ENCODE peak calls at places on chromosomes 4 and X, in seven cellular contexts. B is nephron progenitor cell, W is PC-3, E is WTC11, X is lower lobe of right lung, U is AG04450, P is GM10248. D is an unnamed sample.

GRCh38 chrX:71541546-71542022 is 8.7 kb downstream of the OGT start:
- DNase-seq in B (no peak), W (peak; percentile 46), E (no peak), X (no peak), U (no peak), P (peak; percentile 9), D (peak; percentile 43)

GRCh38 chr4:5206391-5206790 is 155.1 kb downstream of the STK32B start:
- DNase-seq in B (no peak), W (peak; percentile 69), E (no peak), X (no peak), U (peak; percentile 48), P (no peak), D (peak; percentile 39)

GRCh38 chr4:130559268-130559667 is 1463.3 kb downstream of the C4orf33 start:
- DNase-seq in B (no peak), W (no peak), E (no peak), X (no peak), U (no peak), P (no peak), D (no peak)

GRCh38 chr4:8304827-8305695 is 35.5 kb downstream of the HTRA3 start:
- DNase-seq in B (no peak), W (no peak), E (no peak), X (no peak), U (no peak), P (no peak), D (no peak)

GRCh38 chr4:84479663-84480062 is 19.4 kb downstream of the NKX6-1 start:
- DNase-seq in B (no peak), W (peak; percentile 12), E (peak; percentile 23), X (no peak), U (no peak), P (no peak), D (no peak)

GRCh38 chr4:53861856-53862610 is 202.4 kb downstream of the CHIC2 start:
- DNase-seq in B (no peak), W (peak; percentile 73), E (no peak), X (no peak), U (peak; percentile 88), P (no peak), D (peak; percentile 84)

GRCh38 chr4:111268769-111269414 is 646.0 kb upstream of the PITX2 start:
- DNase-seq in B (no peak), W (peak; percentile 20), E (no peak), X (no peak), U (no peak), P (peak; percentile 15), D (peak; percentile 41)

GRCh38 chrX:97332963-97333362 is 449.3 kb downstream of the RPA4 start:
- DNase-seq in B (no peak), W (peak; percentile 25), E (no peak), X (no peak), U (no peak), P (no peak), D (no peak)

GRCh38 chr4:16157609-16158503 is 68.4 kb downstream of the TAPT1 start:
- DNase-seq in B (no peak), W (no peak), E (no peak), X (no peak), U (no peak), P (no peak), D (no peak)

GRCh38 chr4:179415842-179416223 is 1973.6 kb upstream of the AGA start:
- DNase-seq in B (peak; percentile 14), W (peak; percentile 52), E (no peak), X (no peak), U (peak; percentile 1), P (no peak), D (peak; percentile 4)

GRCh38 chrX:15988661-15989603 is 134.3 kb upstream of the AP1S2 start:
- DNase-seq in B (no peak), W (peak; percentile 53), E (no peak), X (no peak), U (peak; percentile 13), P (no peak), D (peak; percentile 60)

GRCh38 chrX:140697618-140698017 is 11.9 kb upstream of the LINC00632 start:
- DNase-seq in B (no peak), W (peak; percentile 22), E (no peak), X (no peak), U (no peak), P (no peak), D (no peak)

GRCh38 chr4:14168919-14169318 is 541.4 kb upstream of the BOD1L1 start:
- DNase-seq in B (no peak), W (peak; percentile 97), E (no peak), X (no peak), U (peak; percentile 55), P (no peak), D (peak; percentile 96)

GRCh38 chr4:182074842-182075241 is 168.4 kb upstream of the TENM3 start:
- DNase-seq in B (no peak), W (no peak), E (no peak), X (no peak), U (no peak), P (no peak), D (no peak)

GRCh38 chr4:154720123-154720522 is 23.7 kb upstream of the LRAT start:
- DNase-seq in B (no peak), W (peak; percentile 76), E (no peak), X (no peak), U (no peak), P (no peak), D (peak; percentile 72)

GRCh38 chrX:46178763-46179162 is 366.5 kb downstream of the ZNF674 start:
- DNase-seq in B (no peak), W (no peak), E (no peak), X (no peak), U (no peak), P (no peak), D (no peak)

GRCh38 chr4:183522821-183523220 is 18.0 kb downstream of the ING2 start:
- DNase-seq in B (no peak), W (no peak), E (no peak), X (no peak), U (no peak), P (no peak), D (no peak)

GRCh38 chr4:47071863-47072441 is 40.6 kb downstream of the GABRB1 start:
- DNase-seq in B (no peak), W (peak; percentile 59), E (no peak), X (no peak), U (peak; percentile 32), P (no peak), D (peak; percentile 40)

GRCh38 chr4:173835863-173836262 is 305.8 kb upstream of the HAND2 start:
- DNase-seq in B (no peak), W (peak; percentile 23), E (no peak), X (no peak), U (peak; percentile 24), P (no peak), D (peak; percentile 19)

GRCh38 chr4:25306658-25307057 is 5.9 kb upstream of the ZCCHC4 start:
- DNase-seq in B (no peak), W (no peak), E (no peak), X (no peak), U (no peak), P (no peak), D (no peak)

GRCh38 chr4:663438-664428 is 10.3 kb downstream of the ATP5ME start:
- DNase-seq in B (peak; percentile 64), W (no peak), E (peak; percentile 71), X (peak; percentile 86), U (no peak), P (peak; percentile 81), D (no peak)

GRCh38 chrX:11423362-11423818 is 130.2 kb downstream of the AMELX start:
- DNase-seq in B (no peak), W (peak; percentile 51), E (no peak), X (no peak), U (peak; percentile 62), P (peak; percentile 14), D (peak; percentile 30)

GRCh38 chr4:70515342-70516245 is 2.8 kb upstream of the AMTN start:
- DNase-seq in B (no peak), W (peak; percentile 52), E (no peak), X (no peak), U (no peak), P (no peak), D (peak; percentile 59)

GRCh38 chrX:150767475-150768131 is 74.4 kb downstream of the MTMR1 start:
- DNase-seq in B (no peak), W (peak; percentile 28), E (no peak), X (no peak), U (peak; percentile 84), P (no peak), D (peak; percentile 83)

GRCh38 chr4:156553659-156554058 is 417.9 kb downstream of the PDGFC start:
- DNase-seq in B (no peak), W (no peak), E (no peak), X (no peak), U (no peak), P (no peak), D (no peak)

GRCh38 chr4:45502471-45502870 is 621.4 kb downstream of the GABRG1 start:
- DNase-seq in B (no peak), W (no peak), E (no peak), X (no peak), U (no peak), P (no peak), D (peak; percentile 12)

GRCh38 chr4:146932111-146932510 is 13.6 kb downstream of the TTC29 start:
- DNase-seq in B (no peak), W (no peak), E (no peak), X (no peak), U (no peak), P (no peak), D (no peak)

GRCh38 chr4:101597204-101597603 is 193.3 kb upstream of the BANK1 start:
- DNase-seq in B (no peak), W (no peak), E (no peak), X (no peak), U (no peak), P (peak; percentile 7), D (peak; percentile 5)
- TF ChIP-seq CTCF in B (no peak), W (peak; percentile 35), E (no peak), X (peak; percentile 15), U (peak; percentile 29), P (peak; percentile 21), D (no peak)

GRCh38 chr4:118740869-118741268 is 55.7 kb downstream of the METTL14 start:
- DNase-seq in B (no peak), W (peak; percentile 36), E (no peak), X (no peak), U (no peak), P (no peak), D (peak; percentile 23)
- TF ChIP-seq CTCF in B (peak; percentile 51), W (peak; percentile 47), E (peak; percentile 17), X (peak; percentile 44), U (peak; percentile 23), P (no peak), D (peak; percentile 19)

DNA sequence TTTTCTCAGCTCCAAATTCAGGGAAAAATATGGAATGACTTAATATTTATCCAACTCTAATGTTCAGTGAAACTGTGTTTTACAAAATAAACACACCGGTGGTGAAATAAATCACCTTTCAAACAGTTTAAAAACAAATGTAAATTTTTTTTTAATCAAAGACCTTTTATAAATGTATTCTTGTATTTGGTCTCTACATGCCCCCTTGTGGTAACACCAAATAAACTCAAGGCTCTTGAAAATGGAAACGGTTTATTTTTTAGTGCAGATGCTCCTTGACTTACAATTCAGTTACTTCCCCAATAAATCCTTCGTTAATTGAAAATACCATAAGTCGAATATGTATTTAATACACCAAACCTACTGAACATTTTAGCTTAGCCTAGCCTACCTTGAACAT is 45.9 kb upstream of the ITM2A start:
- DNase-seq in B (no peak), W (peak; percentile 39), E (no peak), X (no peak), U (no peak), P (peak; percentile 4), D (peak; percentile 31)
- TF ChIP-seq CTCF in B (peak; percentile 38), W (peak; percentile 62), E (no peak), X (peak; percentile 40), U (no peak), P (peak; percentile 30), D (peak; percentile 36)

GRCh38 chr4:41360911-41361830 is 104.4 kb downstream of the UCHL1 start:
- DNase-seq in B (peak; percentile 66), W (peak; percentile 46), E (peak; percentile 36), X (peak; percentile 66), U (no peak), P (no peak), D (peak; percentile 62)
- TF ChIP-seq CTCF in B (no peak), W (no peak), E (no peak), X (no peak), U (no peak), P (no peak), D (no peak)

D was measured in MCF 10A.